ENCODE peak calls at places on chromosomes 13 and 19, in seven cellular contexts. N is heart right ventricle, F is aorta, D is cardiac muscle cell, B is IMR-90, H is heart left ventricle, T is dorsolateral prefrontal cortex. Q is an unnamed sample.

GRCh38 chr19:18470153-18470552 is 32.2 kb upstream of the ISYNA1 start:
- DNase-seq in N (peak), F (no peak), D (no peak), B (no peak), H (no peak), T (no peak), Q (no peak)

GRCh38 chr13:44106231-44107152 is 226.8 kb downstream of the LACC1 start:
- DNase-seq in N (no peak), F (no peak), D (peak), B (no peak), H (peak), T (no peak), Q (no peak)

GRCh38 chr13:88908896-88909535 is 1237.8 kb downstream of the SLITRK5 start:
- DNase-seq in N (no peak), F (no peak), D (no peak), B (no peak), H (no peak), T (no peak), Q (no peak)

GRCh38 chr13:57925250-57925649 is 293.7 kb downstream of the PCDH17 start:
- DNase-seq in N (no peak), F (no peak), D (no peak), B (no peak), H (no peak), T (no peak), Q (no peak)

GRCh38 chr13:44932171-44932849 is 57.0 kb downstream of the NUFIP1 start:
- DNase-seq in N (no peak), F (no peak), D (no peak), B (peak), H (no peak), T (no peak), Q (no peak)

GRCh38 chr13:112947796-112948195 is 21.2 kb upstream of the MCF2L start:
- DNase-seq in N (no peak), F (no peak), D (no peak), B (no peak), H (no peak), T (no peak), Q (no peak)

GRCh38 chr19:52028027-52028779 is at the start of gene ZNF614:
- DNase-seq in N (peak), F (peak), D (peak), B (peak), H (peak), T (peak), Q (peak)

GRCh38 chr19:7480222-7480974 is 8.4 kb downstream of the PEX11G start:
- DNase-seq in N (no peak), F (no peak), D (no peak), B (no peak), H (no peak), T (no peak), Q (no peak)

GRCh38 chr13:42048323-42048624 is 174 bp upstream of the DGKH start:
- DNase-seq in N (no peak), F (no peak), D (no peak), B (no peak), H (no peak), T (no peak), Q (no peak)

GRCh38 chr19:438416-438958 is 22.3 kb downstream of the SHC2 start:
- DNase-seq in N (no peak), F (peak), D (no peak), B (no peak), H (no peak), T (no peak), Q (no peak)

GRCh38 chr19:8357007-8357521 is 6.9 kb upstream of the ANGPTL4 start:
- DNase-seq in N (no peak), F (no peak), D (peak), B (no peak), H (no peak), T (no peak), Q (no peak)

GRCh38 chr19:11639602-11640471 is 42.6 kb downstream of the ZNF627 start:
- DNase-seq in N (peak), F (peak), D (peak), B (peak), H (peak), T (peak), Q (peak)

GRCh38 chr13:71290963-71291937 is 575.8 kb downstream of the DACH1 start:
- DNase-seq in N (no peak), F (no peak), D (peak), B (peak), H (peak), T (no peak), Q (no peak)

GRCh38 chr13:85974604-85975366 is 175.6 kb upstream of the SLITRK6 start:
- DNase-seq in N (no peak), F (no peak), D (peak), B (no peak), H (no peak), T (no peak), Q (no peak)

GRCh38 chr19:45809643-45810159 is 5.4 kb downstream of the RSPH6A start:
- DNase-seq in N (no peak), F (no peak), D (peak), B (peak), H (no peak), T (no peak), Q (no peak)

GRCh38 chr19:45496349-45496953 is 396 bp downstream of the RTN2 start:
- DNase-seq in N (peak), F (peak), D (peak), B (no peak), H (peak), T (no peak), Q (peak)

GRCh38 chr13:36847541-36848045 is 28.6 kb downstream of the RFXAP start:
- DNase-seq in N (no peak), F (no peak), D (no peak), B (no peak), H (no peak), T (no peak), Q (no peak)

GRCh38 chr19:15199652-15200574 is 882 bp downstream of the NOTCH3 start:
- DNase-seq in N (no peak), F (peak), D (peak), B (peak), H (no peak), T (no peak), Q (peak)

DNA sequence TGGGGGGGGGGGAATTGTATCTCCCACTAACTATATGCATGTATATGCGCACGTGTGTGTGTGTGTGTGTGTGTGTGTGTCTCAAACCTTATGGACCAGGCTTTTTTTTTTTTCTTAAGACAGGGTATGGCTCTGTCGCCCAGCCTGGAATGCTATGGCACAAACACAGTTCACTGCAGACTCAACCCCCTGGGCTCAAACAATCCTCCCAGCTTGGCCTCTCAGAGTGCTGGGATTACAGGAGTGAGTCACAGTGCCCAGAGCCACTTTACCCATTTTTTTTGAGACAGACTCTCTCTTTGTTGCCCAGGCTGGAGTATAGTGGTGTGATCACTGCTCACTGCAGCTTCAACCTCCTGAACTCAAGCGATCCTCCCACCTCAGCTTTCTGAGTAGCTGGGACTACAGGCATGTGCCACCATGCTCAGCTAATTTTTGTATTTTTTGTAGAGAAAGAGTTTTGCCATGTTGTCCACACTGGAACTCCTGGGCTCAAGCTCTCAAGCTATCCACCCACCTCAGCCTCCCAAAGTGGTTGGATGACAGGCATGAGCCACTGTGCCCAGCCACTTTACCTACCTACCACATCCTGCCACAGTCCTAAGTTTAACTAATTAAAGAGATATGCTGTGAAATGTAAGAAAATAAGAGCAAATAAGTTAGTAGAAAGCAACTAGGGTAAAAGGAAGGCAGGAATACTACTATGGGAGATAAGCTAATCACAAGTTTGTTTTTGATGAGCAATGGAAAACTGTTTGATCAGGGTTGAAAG is 2.4 kb downstream of the ZMYM5 start:
- DNase-seq in N (no peak), F (no peak), D (peak), B (peak), H (no peak), T (no peak), Q (no peak)
- H3K27ac ChIP-seq in N (peak), F (no peak), D (no peak), B (peak), H (no peak), T (no peak), Q (no peak)

DNA sequence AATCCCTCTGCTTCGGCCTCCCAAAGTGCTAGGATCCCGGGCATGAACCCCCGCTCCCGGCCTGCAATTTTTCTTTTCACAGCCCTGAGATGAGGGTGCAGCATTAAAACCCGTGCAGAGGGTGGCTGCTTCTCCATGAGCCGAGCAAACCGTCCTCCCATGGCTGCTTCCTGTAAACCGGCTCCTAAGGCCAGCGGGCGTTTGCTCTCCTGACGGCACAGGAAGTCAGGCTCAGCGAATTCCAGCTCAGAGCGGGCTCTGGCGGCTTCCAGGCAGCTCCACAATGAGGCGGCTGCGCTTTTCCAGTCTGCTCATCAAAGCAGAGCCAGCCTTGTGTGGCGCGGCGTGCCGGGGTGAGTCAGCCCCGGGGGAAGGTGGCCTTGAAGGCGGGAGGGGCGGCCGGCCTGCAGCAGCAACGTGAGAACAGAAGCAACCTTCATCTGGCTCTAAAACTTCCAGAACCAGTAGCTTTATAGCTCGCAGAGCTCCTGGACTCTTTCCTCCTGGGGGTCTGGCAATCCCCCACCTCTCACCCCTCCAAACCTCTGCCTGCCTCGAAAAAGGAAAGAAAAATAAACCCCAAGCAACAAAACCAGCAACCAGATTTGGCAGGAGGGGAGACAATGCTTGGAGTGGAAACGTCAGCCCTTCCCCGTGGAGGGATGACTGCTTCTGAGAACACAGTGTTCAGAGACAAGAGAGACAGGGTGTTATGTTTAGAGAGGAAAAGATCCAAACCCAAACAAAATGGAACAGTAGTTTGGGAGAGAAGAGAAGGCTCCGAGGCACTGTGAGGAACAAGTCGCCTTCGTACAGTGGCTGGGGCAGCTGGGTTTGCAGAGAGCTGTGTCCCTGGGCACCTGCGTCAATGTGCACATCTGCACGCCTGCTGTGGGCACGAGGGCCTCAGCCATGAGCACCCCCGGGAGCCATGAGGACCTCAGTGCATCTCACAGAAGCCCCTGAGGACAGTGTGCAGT is 67.8 kb downstream of the GADD45B start:
- DNase-seq in N (peak), F (peak), D (peak), B (peak), H (peak), T (peak), Q (peak)
- H3K27ac ChIP-seq in N (peak), F (peak), D (peak), B (peak), H (peak), T (peak), Q (no peak)

DNA sequence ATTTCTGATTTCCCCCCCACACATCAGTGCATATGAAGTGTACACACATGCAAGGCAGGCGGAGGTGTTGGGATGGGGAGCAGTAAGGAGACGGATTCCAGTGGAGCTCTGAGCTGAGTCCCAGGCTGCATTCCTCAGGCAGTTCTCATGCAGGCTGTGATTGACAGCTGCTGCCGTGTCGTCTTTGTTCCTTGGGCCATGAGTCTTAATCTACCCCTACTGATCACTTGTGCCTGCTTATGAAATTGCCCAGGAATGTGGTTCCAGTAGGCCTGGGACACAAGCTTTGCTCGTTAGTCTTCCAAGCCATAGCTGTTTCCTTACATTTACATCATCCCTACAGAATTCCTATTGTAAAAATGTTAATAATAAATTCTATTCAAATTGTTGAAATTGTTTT is 1241.9 kb downstream of the UQCRFS1 start:
- DNase-seq in N (no peak), F (no peak), D (peak), B (no peak), H (no peak), T (no peak), Q (no peak)
- H3K27ac ChIP-seq in N (no peak), F (no peak), D (no peak), B (no peak), H (no peak), T (no peak), Q (no peak)

GRCh38 chr13:106117640-106118039 is 417.8 kb downstream of the EFNB2 start:
- DNase-seq in N (no peak), F (no peak), D (no peak), B (no peak), H (no peak), T (no peak), Q (no peak)
- H3K27ac ChIP-seq in N (no peak), F (no peak), D (no peak), B (no peak), H (no peak), T (no peak), Q (no peak)

DNA sequence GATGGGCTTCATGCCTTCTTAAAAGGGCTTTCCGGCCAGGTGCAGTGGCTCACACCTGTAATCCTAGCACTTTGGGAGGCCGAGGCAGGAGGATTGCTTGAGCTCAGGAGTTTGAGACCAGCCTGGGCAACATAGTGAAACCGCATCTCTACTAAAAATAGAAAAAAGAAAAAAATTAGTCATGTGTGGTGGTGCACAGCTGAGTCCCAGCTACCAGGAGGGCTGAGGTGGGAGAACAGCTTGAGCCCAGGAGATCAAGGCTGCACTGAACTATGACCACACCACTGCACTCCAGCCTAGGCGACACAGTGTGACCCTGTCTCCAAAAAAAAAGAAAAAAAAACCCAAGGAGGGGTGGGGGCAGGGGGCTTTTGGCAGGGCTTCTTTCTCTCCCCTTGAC is 7.2 kb downstream of the CARS2 start:
- DNase-seq in N (no peak), F (no peak), D (no peak), B (no peak), H (no peak), T (no peak), Q (no peak)
- H3K27ac ChIP-seq in N (no peak), F (no peak), D (no peak), B (no peak), H (no peak), T (no peak), Q (no peak)

DNA sequence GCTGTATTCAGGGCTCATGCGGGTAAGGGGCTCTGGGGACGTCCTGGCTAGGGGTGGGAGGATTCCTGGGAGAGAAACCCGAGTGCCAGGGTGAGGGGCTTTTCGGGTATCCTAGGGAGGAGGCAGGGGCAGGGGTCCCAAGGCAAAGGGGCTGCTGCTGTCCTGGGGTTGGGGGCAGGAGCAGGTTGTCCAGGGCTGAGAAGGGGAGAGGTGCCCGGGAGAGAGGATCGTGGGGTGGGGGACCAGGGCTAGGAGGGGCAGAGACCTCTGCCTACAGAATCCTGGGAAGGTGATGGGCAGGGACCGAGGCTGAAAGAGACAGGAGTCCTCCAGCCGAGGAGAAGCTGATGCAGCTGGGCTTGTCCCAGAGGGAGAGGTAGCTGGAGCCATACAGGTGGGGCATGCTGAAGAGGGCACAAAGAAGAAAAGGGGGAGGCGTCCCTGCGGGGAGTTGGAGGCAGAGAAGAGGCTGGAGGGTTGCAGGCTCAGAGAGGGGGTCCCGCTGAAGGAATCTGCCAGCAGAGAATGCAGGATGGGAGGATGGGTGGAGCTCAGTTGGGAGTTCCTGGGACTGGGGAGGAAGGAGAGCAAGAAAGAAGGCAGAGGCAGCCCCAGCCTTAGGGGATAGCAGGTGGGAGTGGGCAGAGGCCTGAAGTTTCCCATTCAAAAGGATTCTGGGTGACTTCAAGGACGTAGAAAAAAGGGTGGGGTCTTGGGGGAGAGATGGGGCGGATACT is 569 bp downstream of the CYP2S1 start:
- DNase-seq in N (no peak), F (no peak), D (no peak), B (no peak), H (no peak), T (no peak), Q (no peak)
- H3K27ac ChIP-seq in N (no peak), F (no peak), D (no peak), B (no peak), H (no peak), T (no peak), Q (no peak)

DNA sequence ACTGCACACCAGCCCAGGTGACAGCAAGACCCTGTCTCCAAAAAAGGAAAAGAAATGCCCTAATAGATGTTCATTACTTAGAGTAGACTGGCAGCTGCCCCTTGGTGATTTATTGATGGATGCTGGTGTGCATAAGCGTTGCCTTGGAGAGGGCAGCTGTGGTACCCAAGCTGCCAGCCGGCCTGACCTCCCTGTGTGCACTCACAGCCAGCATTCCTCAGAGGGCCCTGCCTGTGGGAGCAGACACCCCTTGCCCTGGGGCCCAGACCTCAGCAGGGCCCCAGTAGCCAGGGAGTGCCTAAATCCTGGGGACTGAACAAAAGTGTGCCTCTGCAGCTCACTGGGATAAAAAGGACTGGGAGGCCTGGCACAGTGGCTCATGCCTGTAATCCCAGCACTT is 7.8 kb upstream of the ACTN4 start:
- DNase-seq in N (no peak), F (no peak), D (no peak), B (no peak), H (no peak), T (no peak), Q (no peak)
- H3K27ac ChIP-seq in N (peak), F (no peak), D (no peak), B (no peak), H (peak), T (no peak), Q (no peak)

GRCh38 chr13:49579501-49579900 is 5.9 kb downstream of the RCBTB1 start:
- DNase-seq in N (no peak), F (no peak), D (no peak), B (no peak), H (no peak), T (no peak), Q (no peak)
- H3K27ac ChIP-seq in N (no peak), F (no peak), D (no peak), B (no peak), H (no peak), T (no peak), Q (no peak)

DNA sequence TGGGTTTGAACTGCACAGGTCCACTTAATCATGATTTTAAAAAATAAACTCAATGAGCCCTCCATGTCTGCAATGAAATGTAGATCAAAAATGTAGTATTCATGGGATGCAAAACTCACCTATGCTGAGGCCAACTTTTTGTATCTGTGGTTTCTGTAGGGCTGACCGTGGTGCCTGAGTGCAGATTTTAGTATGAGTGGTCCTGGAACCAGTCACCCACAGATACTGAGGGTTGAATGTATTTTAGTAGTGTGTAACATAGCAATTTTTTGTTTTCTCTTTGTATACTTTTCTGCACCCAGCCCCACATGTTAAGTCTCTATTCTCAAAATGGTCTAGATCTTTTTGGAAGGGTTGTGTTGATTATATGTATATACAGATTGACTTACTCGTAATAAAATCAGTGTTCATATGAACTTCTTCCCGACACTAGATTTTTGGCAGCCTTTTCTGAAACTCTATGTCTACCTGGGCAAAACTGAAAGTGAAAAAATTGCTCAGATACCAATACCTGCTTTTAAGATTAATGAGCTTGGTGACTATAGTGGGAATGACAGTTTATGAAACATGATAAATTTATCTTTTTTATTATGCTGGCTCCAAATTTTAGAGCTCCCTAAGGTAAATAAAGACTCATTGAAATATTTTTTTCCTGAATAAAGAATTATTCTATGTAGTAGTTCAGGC is 51.6 kb downstream of the DNAJC15 start:
- DNase-seq in N (no peak), F (no peak), D (no peak), B (no peak), H (no peak), T (no peak), Q (no peak)
- H3K27ac ChIP-seq in N (no peak), F (no peak), D (no peak), B (no peak), H (no peak), T (no peak), Q (no peak)

GRCh38 chr19:17296278-17296677 is 6.9 kb downstream of the ABHD8 start:
- DNase-seq in N (no peak), F (no peak), D (no peak), B (peak), H (no peak), T (no peak), Q (no peak)
- H3K27ac ChIP-seq in N (no peak), F (no peak), D (no peak), B (no peak), H (no peak), T (no peak), Q (no peak)

Q was measured in naive thymus-derived CD4-positive, alpha-beta T cell.